ENCODE peak calls at places on chromosomes 4 and X, in seven cellular contexts. K, W, X, R, H, P and E are unnamed samples.

GRCh38 chr4:52704676-52705075 is 45.6 kb upstream of the USP46 start:
- DNase-seq in R (no peak), P (no peak), W (no peak), X (no peak), K (peak; percentile 16), H (no peak), E (no peak)

GRCh38 chr4:40196724-40197281 is at the start of gene RHOH:
- DNase-seq in R (no peak), W (no peak), H (no peak), P (no peak), K (no peak), X (no peak), E (no peak)

GRCh38 chrX:31374786-31375185 is 302.9 kb upstream of the FTHL17 start:
- DNase-seq in X (no peak), W (no peak), R (no peak), P (no peak), K (no peak), H (no peak), E (no peak)

GRCh38 chrX:10048695-10049094 is 81.5 kb downstream of the CLDN34 start:
- DNase-seq in R (no peak), W (no peak), K (no peak), H (no peak), X (no peak), P (no peak), E (no peak)

GRCh38 chr4:48945981-48946380 is 39.4 kb upstream of the OCIAD2 start:
- DNase-seq in R (no peak), P (no peak), X (no peak), W (no peak), K (no peak), H (no peak), E (no peak)

GRCh38 chrX:136258951-136259350 is 7.8 kb upstream of the MAP7D3 start:
- DNase-seq in H (no peak), W (no peak), X (no peak), P (no peak), R (no peak), K (no peak), E (no peak)

GRCh38 chr4:146338512-146338911 is 124.2 kb downstream of the REELD1 start:
- DNase-seq in X (no peak), W (no peak), H (no peak), R (no peak), P (no peak), K (peak; percentile 47), E (no peak)

GRCh38 chrX:78125148-78125547 is 14.3 kb downstream of the TAF9B start:
- DNase-seq in W (no peak), R (no peak), K (no peak), X (no peak), H (no peak), P (no peak), E (no peak)

GRCh38 chrX:39944416-39944815 is 153.3 kb downstream of the BCOR start:
- DNase-seq in W (no peak), X (no peak), R (no peak), K (no peak), P (no peak), H (no peak), E (no peak)

GRCh38 chr4:7322166-7322991 is 112.4 kb downstream of the PSAPL1 start:
- DNase-seq in W (no peak), P (no peak), R (no peak), X (no peak), H (no peak), K (no peak), E (no peak)

GRCh38 chrX:38278682-38279081 is 48.6 kb downstream of the RPGR start:
- DNase-seq in K (no peak), P (peak; percentile 28), R (no peak), W (no peak), X (no peak), H (no peak), E (no peak)

GRCh38 chrX:46178763-46179162 is 366.5 kb downstream of the ZNF674 start:
- DNase-seq in W (no peak), H (no peak), X (no peak), K (no peak), R (no peak), P (no peak), E (no peak)

GRCh38 chrX:110359273-110359672 is 625 bp downstream of the RTL9 start:
- DNase-seq in W (no peak), H (no peak), R (no peak), X (no peak), K (no peak), P (no peak), E (no peak)

GRCh38 chrX:40459576-40460158 is 121.1 kb upstream of the ATP6AP2 start:
- DNase-seq in W (no peak), R (no peak), P (no peak), X (no peak), K (no peak), H (no peak), E (no peak)

GRCh38 chrX:12567857-12568256 is 223.4 kb upstream of the PRPS2 start:
- DNase-seq in K (peak; percentile 35), X (no peak), H (no peak), P (no peak), W (no peak), R (no peak), E (no peak)

GRCh38 chr4:100894339-100894870 is 376.6 kb upstream of the EMCN start:
- DNase-seq in H (no peak), W (no peak), R (no peak), K (no peak), P (no peak), X (no peak), E (no peak)

GRCh38 chr4:2276581-2277325 is 14.8 kb upstream of the MXD4 start:
- DNase-seq in K (no peak), X (no peak), P (no peak), H (no peak), W (no peak), R (no peak), E (no peak)

GRCh38 chr4:155426953-155427352 is 50.2 kb upstream of the MAP9 start:
- DNase-seq in K (no peak), X (no peak), P (no peak), W (no peak), H (no peak), R (no peak), E (no peak)

GRCh38 chrX:119692241-119693031 is 532 bp downstream of the SEPTIN6 start:
- DNase-seq in K (peak; percentile 62), X (no peak), W (peak; percentile 45), H (no peak), P (no peak), R (no peak), E (no peak)

GRCh38 chrX:40171513-40172168 is 73.9 kb upstream of the BCOR start:
- DNase-seq in H (no peak), W (peak; percentile 54), X (no peak), P (no peak), R (no peak), K (peak; percentile 41), E (no peak)

GRCh38 chr4:111699163-111699562 is 446.1 kb upstream of the FAM241A start:
- DNase-seq in X (no peak), K (no peak), R (no peak), W (no peak), P (no peak), H (no peak), E (no peak)

GRCh38 chr4:102430511-102430910 is 70.6 kb upstream of the NFKB1 start:
- DNase-seq in W (peak; percentile 10), K (peak; percentile 35), H (no peak), R (no peak), P (no peak), X (no peak), E (no peak)